ENCODE peak calls at places on chromosomes 1 and 21, in ten cellular contexts. Z, T, S, L, O, U, R, Y, N and V are unnamed samples. For H3K4me1, the result is how much of the 10 kb centered on the place peaks cover.

GRCh38 chr1:110161822-110162221 is 11.5 kb downstream of the SLC6A17 start:
- DNase-seq in Y (no peak), S (no peak), T (no peak), R (no peak), N (no peak), Z (no peak), O (no peak), U (no peak), L (no peak), V (no peak)

GRCh38 chr1:214187933-214188332 is 93.0 kb upstream of the SMYD2 start:
- DNase-seq in O (no peak), T (no peak), U (no peak), R (no peak), L (no peak), N (no peak), S (no peak), Y (no peak), Z (no peak), V (no peak)

GRCh38 chr1:94927405-94928175 is 680 bp upstream of the CNN3 start:
- DNase-seq in T (peak), Z (no peak), R (no peak), S (peak), O (peak), Y (no peak), U (peak), N (peak), L (peak), V (no peak)

GRCh38 chr1:228938248-228938891 is 203.1 kb downstream of the RHOU start:
- DNase-seq in O (peak), U (peak), R (no peak), N (peak), T (peak), Z (no peak), Y (no peak), S (no peak), L (no peak), V (peak)

GRCh38 chr1:26275580-26276431 is 4.1 kb upstream of the SH3BGRL3 start:
- DNase-seq in U (peak), Z (peak), S (peak), O (peak), T (peak), N (peak), L (peak), R (peak), Y (peak), V (peak)

GRCh38 chr1:12275370-12275769 is 45.5 kb downstream of the VPS13D start:
- DNase-seq in R (peak), Y (peak), O (no peak), L (no peak), S (peak), T (no peak), Z (peak), N (peak), U (peak), V (peak)

GRCh38 chr1:39453603-39454002 is 37.8 kb upstream of the BMP8A start:
- DNase-seq in Y (no peak), N (peak), L (no peak), T (peak), O (peak), U (no peak), Z (no peak), S (no peak), R (peak), V (peak)

GRCh38 chr1:22228074-22228473 is 85.2 kb upstream of the WNT4 start:
- DNase-seq in U (no peak), Z (no peak), S (no peak), L (no peak), Y (no peak), O (no peak), R (no peak), N (no peak), T (no peak), V (no peak)

GRCh38 chr1:30807318-30808066 is 49.9 kb upstream of the LAPTM5 start:
- DNase-seq in R (peak), N (no peak), O (no peak), S (no peak), T (no peak), U (no peak), Z (peak), L (no peak), Y (no peak), V (no peak)

GRCh38 chr21:27365394-27365793 is 398.5 kb upstream of the ADAMTS5 start:
- DNase-seq in Z (no peak), O (no peak), Y (no peak), N (no peak), S (peak), R (no peak), T (no peak), L (no peak), U (no peak), V (no peak)

GRCh38 chr1:175152006-175152652 is 40.4 kb downstream of the KIAA0040 start:
- DNase-seq in N (peak), L (peak), O (peak), Z (peak), Y (peak), U (peak), S (peak), T (peak), R (peak), V (peak)

GRCh38 chr1:62315387-62315786 is 3.8 kb downstream of the KANK4 start:
- DNase-seq in L (no peak), N (no peak), U (no peak), T (no peak), Z (no peak), O (no peak), S (no peak), Y (no peak), R (no peak), V (no peak)

GRCh38 chr1:228059536-228060457 is 22.7 kb upstream of the ARF1 start:
- DNase-seq in N (no peak), S (peak), L (peak), Z (peak), O (peak), T (peak), R (no peak), Y (peak), U (peak), V (peak)

GRCh38 chr21:44761747-44762208 is 39.8 kb downstream of the UBE2G2 start:
- DNase-seq in T (no peak), R (no peak), Z (no peak), S (no peak), O (no peak), U (no peak), Y (no peak), L (no peak), N (no peak), V (no peak)

GRCh38 chr1:4175566-4176405 is 275.7 kb upstream of the C1orf174 start:
- DNase-seq in L (no peak), Y (no peak), Z (no peak), U (no peak), O (no peak), S (no peak), T (peak), N (no peak), R (no peak), V (no peak)

GRCh38 chr1:223815865-223816264 is 29.9 kb downstream of the TP53BP2 start:
- DNase-seq in L (no peak), Z (no peak), S (peak), U (no peak), T (no peak), Y (no peak), O (no peak), N (peak), R (no peak), V (no peak)

GRCh38 chr1:244833734-244834595 is 1.5 kb upstream of the COX20 start:
- DNase-seq in Z (peak), Y (peak), S (peak), L (peak), T (peak), U (peak), R (peak), N (peak), O (peak), V (peak)

GRCh38 chr1:33880298-33880697 is 16.4 kb downstream of the HMGB4 start:
- DNase-seq in L (no peak), S (no peak), U (peak), Z (no peak), T (no peak), R (no peak), O (no peak), Y (no peak), N (no peak), V (no peak)

GRCh38 chr1:201376464-201377374 is 761 bp downstream of the TNNT2 start:
- DNase-seq in Y (no peak), O (peak), Z (peak), R (no peak), U (peak), N (peak), T (no peak), S (peak), L (no peak), V (no peak)

GRCh38 chr21:38942617-38943245 is 137.0 kb downstream of the ETS2 start:
- DNase-seq in U (no peak), S (no peak), R (no peak), Z (no peak), L (no peak), N (no peak), Y (no peak), T (no peak), O (peak), V (no peak)

GRCh38 chr21:46226920-46227599 is 1.5 kb downstream of the LSS start:
- DNase-seq in N (peak), T (no peak), L (peak), Y (no peak), Z (peak), R (peak), S (peak), U (peak), O (no peak), V (peak)
- H3K4me3 ChIP-seq in N (peak), T (peak), L (peak), Y (no peak), Z (peak), R (peak), S (peak), U (peak), O (peak), V (peak)

GRCh38 chr21:37447288-37447936 is 80.8 kb downstream of the DYRK1A start:
- DNase-seq in O (no peak), N (no peak), T (no peak), R (no peak), L (no peak), U (peak), Z (no peak), Y (no peak), S (no peak), V (no peak)
- H3K4me1 ChIP-seq in O (under half), N (under half), T (half or more), R (under half), L (under half), U (under half), Z (under half), Y (under half), S (under half), V (under half)

DNA sequence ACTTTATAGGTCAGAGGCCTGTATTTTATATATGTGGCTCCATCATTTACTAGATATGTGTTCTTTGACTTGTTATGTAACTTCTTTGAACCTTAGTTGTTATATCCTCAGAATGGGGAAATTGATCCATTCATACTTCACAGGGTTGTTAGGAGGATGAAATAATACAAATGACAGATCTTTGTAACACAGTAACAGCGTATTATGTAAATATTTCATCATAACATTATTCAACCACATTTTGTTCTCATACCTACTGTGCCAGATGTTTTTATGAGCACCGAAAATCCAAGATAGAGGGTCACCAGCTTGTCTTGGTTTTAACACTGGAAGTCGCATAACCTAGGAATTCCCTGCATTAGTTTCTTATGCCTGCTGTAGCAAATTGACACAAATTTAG is 3.3 kb downstream of the SUCO start:
- DNase-seq in L (no peak), S (no peak), O (no peak), Z (no peak), Y (no peak), T (no peak), R (no peak), U (no peak), N (no peak), V (no peak)
- H3K4me3 ChIP-seq in L (no peak), S (no peak), O (no peak), Z (no peak), Y (no peak), T (no peak), R (no peak), U (no peak), N (no peak), V (no peak)

GRCh38 chr1:113904674-113905434 is at the start of the genes AP4B1 and DCLRE1B:
- DNase-seq in O (peak), R (peak), Y (peak), N (peak), T (peak), Z (peak), L (peak), U (peak), S (peak), V (peak)
- H3K4me1 ChIP-seq in O (under half), R (under half), Y (under half), N (under half), T (under half), Z (under half), L (under half), U (under half), S (under half), V (under half)

GRCh38 chr1:153608089-153608672 is 4.8 kb downstream of the S100A16 start:
- DNase-seq in Y (no peak), U (no peak), O (no peak), S (peak), R (no peak), N (no peak), L (no peak), T (no peak), Z (peak), V (no peak)
- H3K4me3 ChIP-seq in Y (no peak), U (no peak), O (peak), S (no peak), R (peak), N (peak), L (no peak), T (peak), Z (peak), V (no peak)

GRCh38 chr1:54884135-54884586 is 2.8 kb downstream of the DHCR24 start:
- DNase-seq in L (no peak), O (no peak), U (no peak), R (no peak), Z (no peak), Y (no peak), N (peak), T (no peak), S (no peak), V (no peak)
- H3K4me1 ChIP-seq in L (under half), O (under half), U (under half), R (under half), Z (half or more), Y (under half), N (under half), T (under half), S (under half), V (under half)